ENCODE peak calls at places on chromosomes 7 and 10, in nine cellular contexts. O, A, P, M, Z, X, L, J and Y are unnamed samples.

GRCh38 chr10:586151-586550 is 103.3 kb downstream of the DIP2C start:
- DNase-seq in P (no peak), X (no peak), O (no peak), J (no peak), M (no peak), A (no peak), L (no peak), Z (no peak), Y (no peak)

GRCh38 chr10:62384057-62384446 is 9.9 kb downstream of the ZNF365 start:
- DNase-seq in Z (no peak), A (peak; percentile 62), X (no peak), M (no peak), O (no peak), J (no peak), L (no peak), P (no peak), Y (peak; percentile 25)

GRCh38 chr10:91420868-91421267 is 10.7 kb downstream of the HECTD2 start:
- DNase-seq in L (no peak), M (no peak), X (no peak), O (no peak), P (no peak), A (peak; percentile 28), J (no peak), Z (no peak), Y (no peak)

GRCh38 chr7:100515072-100515532 is 23.9 kb upstream of the AGFG2 start:
- DNase-seq in X (no peak), J (no peak), O (no peak), P (no peak), L (no peak), A (peak; percentile 75), Z (no peak), M (no peak), Y (no peak)

GRCh38 chr7:74101061-74101681 is 17.6 kb downstream of the LIMK1 start:
- DNase-seq in J (no peak), P (peak; percentile 31), L (no peak), A (peak; percentile 31), O (peak; percentile 88), M (peak; percentile 97), Z (peak; percentile 92), X (peak; percentile 29), Y (peak; percentile 84)

GRCh38 chr7:116763647-116764046 is 91.7 kb downstream of the MET start:
- DNase-seq in M (no peak), X (no peak), A (no peak), J (no peak), P (no peak), Z (no peak), L (no peak), O (no peak), Y (no peak)

GRCh38 chr7:112159346-112159745 is 46.9 kb downstream of the DOCK4 start:
- DNase-seq in O (no peak), L (no peak), P (no peak), X (no peak), A (no peak), Z (no peak), J (no peak), M (no peak), Y (no peak)

GRCh38 chr10:3473271-3473670 is 300.7 kb upstream of the PITRM1 start:
- DNase-seq in A (no peak), P (no peak), O (no peak), Z (no peak), J (no peak), L (no peak), M (no peak), X (no peak), Y (no peak)

GRCh38 chr7:19118896-19119301 is 1.5 kb upstream of the TWIST1 start:
- DNase-seq in Z (no peak), J (no peak), L (no peak), X (no peak), P (no peak), M (no peak), O (no peak), A (no peak), Y (no peak)

GRCh38 chr10:79222186-79222585 is 125.1 kb upstream of the PPIF start:
- DNase-seq in M (no peak), X (no peak), O (no peak), L (no peak), A (no peak), P (no peak), Z (no peak), J (no peak), Y (no peak)

GRCh38 chr10:38094158-38094922 is at the start of gene ZNF37A:
- DNase-seq in L (peak; percentile 94), M (peak; percentile 96), O (peak; percentile 96), A (peak; percentile 94), P (peak; percentile 95), J (peak; percentile 65), Z (peak; percentile 85), X (peak; percentile 96), Y (peak; percentile 98)
- TF ChIP-seq CTCF in L (no peak), M (no peak), O (no peak), A (no peak), P (no peak), J (no peak), Z (no peak), X (no peak), Y (no peak)

DNA sequence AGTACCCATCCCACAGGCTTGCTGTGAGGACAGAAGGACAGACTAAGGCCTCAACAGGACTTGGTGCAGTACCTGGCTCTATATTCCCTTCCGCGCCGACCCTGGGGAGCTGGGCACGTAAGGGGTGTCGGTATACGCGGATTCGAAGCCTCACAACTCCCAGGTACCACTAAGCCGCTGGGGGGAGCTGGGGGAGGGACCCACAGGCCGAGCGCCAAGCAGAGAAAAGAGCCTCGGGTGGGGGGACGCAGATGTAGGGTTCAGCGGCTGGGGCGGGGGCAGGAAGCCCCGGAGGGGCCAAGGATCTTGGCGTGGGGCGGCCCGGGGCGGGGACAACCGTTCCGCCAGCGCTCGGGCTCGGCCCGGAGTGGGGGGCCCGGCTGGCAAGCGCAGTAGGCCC is 126.4 kb upstream of the ZNF746 start:
- DNase-seq in J (peak; percentile 27), P (peak; percentile 39), M (peak; percentile 62), X (peak; percentile 43), L (peak; percentile 38), A (no peak), Z (peak; percentile 49), O (peak; percentile 55), Y (peak; percentile 56)
- TF ChIP-seq CTCF in J (no peak), P (no peak), M (no peak), X (no peak), L (no peak), A (no peak), Z (no peak), O (no peak), Y (peak; percentile 4)

DNA sequence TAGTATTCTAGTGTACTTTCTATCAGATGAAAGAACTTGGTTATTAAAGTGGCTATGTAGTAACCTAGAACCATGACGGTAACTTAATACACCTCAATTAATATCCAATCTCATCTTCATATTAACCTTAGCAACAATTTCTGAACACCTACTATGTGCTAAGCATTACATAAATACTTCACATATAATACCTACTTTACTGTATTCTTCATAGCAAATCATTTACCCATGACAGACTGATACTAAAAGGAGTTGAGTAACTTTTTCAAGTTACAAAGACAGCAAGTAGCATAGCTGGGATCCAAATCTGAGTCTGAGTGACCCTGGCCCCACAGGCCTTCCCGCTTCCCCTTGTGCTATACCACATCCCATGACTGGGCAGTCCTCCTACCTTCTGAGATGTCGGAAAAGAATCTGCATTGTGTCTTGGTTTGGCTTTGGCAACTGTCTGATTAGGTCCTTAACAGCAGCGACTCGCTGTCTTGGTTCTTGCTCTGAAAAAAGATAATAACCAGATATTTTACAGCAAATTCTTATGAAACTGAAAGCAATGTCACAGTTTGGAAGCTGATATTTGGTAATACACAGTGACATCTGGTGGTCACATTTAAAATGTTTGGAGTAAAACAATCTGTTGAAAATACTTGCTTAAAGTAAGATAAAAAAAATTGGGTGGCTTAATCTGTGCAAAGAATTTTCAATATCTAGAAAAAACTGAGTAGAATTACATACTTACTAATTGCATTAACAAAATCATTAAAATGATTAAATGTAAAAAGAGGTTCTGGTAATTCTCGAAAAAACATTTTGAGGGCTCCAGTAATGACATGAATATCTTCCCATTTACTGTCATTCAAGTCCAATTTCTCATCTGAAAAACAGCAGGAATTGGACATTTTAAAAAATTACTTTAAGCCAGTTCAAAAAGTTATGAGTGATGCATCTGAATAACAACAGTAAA is 120.1 kb downstream of the ARHGAP12 start:
- DNase-seq in L (peak; percentile 18), Z (peak; percentile 50), M (peak; percentile 59), J (no peak), O (peak; percentile 40), A (peak; percentile 43), P (peak; percentile 11), X (no peak), Y (peak; percentile 74)
- TF ChIP-seq CTCF in L (peak; percentile 29), Z (no peak), M (peak; percentile 89), J (peak; percentile 71), O (peak; percentile 78), A (peak; percentile 19), P (peak; percentile 47), X (peak; percentile 69), Y (peak; percentile 25)

GRCh38 chr7:70183278-70183677 is 585.0 kb downstream of the AUTS2 start:
- DNase-seq in J (no peak), P (peak; percentile 11), A (no peak), L (peak; percentile 20), M (no peak), X (peak; percentile 26), Z (no peak), O (no peak), Y (no peak)

GRCh38 chr7:70178206-70178605 is 579.9 kb downstream of the AUTS2 start:
- DNase-seq in A (no peak), P (no peak), O (no peak), Z (no peak), L (no peak), M (no peak), J (no peak), X (no peak), Y (no peak)

GRCh38 chr7:70182516-70182915 is 584.2 kb downstream of the AUTS2 start:
- DNase-seq in Z (no peak), J (no peak), L (no peak), X (no peak), P (no peak), A (no peak), M (no peak), O (no peak), Y (no peak)

GRCh38 chr7:70177166-70177565 is 578.9 kb downstream of the AUTS2 start:
- DNase-seq in X (no peak), P (no peak), Z (no peak), J (no peak), L (no peak), A (peak; percentile 6), M (no peak), O (no peak), Y (peak; percentile 8)

GRCh38 chr7:70178787-70179186 is 580.5 kb downstream of the AUTS2 start:
- DNase-seq in O (no peak), Z (no peak), L (no peak), P (peak; percentile 84), J (no peak), A (peak; percentile 3), M (no peak), X (peak; percentile 90), Y (no peak)
- TF ChIP-seq CTCF in O (no peak), Z (no peak), L (no peak), P (no peak), J (no peak), A (no peak), M (no peak), X (no peak), Y (no peak)

DNA sequence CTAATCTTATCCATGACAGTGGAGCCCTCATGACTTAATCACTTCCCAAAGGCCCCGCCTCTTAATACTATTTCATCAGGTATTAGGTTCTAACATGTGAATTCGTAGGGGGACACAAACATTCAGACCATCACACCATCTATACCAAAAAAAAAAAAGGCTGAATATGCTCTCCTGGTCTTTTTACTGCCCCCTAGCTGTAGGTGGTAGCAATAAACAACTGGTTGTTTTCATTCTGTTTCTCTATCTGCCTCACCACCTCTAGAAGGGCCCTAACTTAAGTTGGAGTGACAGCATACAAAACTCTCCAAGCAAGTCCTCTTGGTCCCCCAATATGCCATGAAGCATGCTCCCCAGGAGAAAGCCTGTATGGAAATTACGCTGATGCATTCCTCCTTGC is 94.1 kb downstream of the GRM8 start:
- DNase-seq in X (no peak), Z (peak; percentile 15), M (peak; percentile 31), P (no peak), J (no peak), O (no peak), A (no peak), L (no peak), Y (peak; percentile 21)
- TF ChIP-seq CTCF in X (no peak), Z (peak; percentile 29), M (peak; percentile 79), P (no peak), J (peak; percentile 38), O (no peak), A (no peak), L (no peak), Y (peak; percentile 52)